ENCODE peak calls at places on chromosomes 12 and 14, in five cellular contexts. U, O, K, A and F are unnamed samples.
A peak's percentile ranks its signal among the peaks of the same experiment; 100 is the strongest.

GRCh38 chr12:128138125-128138524 is 128.8 kb upstream of the TMEM132C start:
- DNase-seq in A (no peak), U (no peak), K (no peak), O (no peak), F (no peak)

GRCh38 chr14:35394326-35394725 is 10.2 kb downstream of the NFKBIA start:
- DNase-seq in U (no peak), O (no peak), A (no peak), K (no peak), F (no peak)

GRCh38 chr14:59313063-59314018 is 124.9 kb downstream of the DAAM1 start:
- DNase-seq in U (no peak), A (no peak), O (no peak), K (no peak), F (no peak)

GRCh38 chr12:89236748-89237428 is 115.4 kb downstream of the DUSP6 start:
- DNase-seq in O (no peak), U (no peak), A (no peak), K (no peak), F (no peak)

GRCh38 chr12:127559349-127560040 is 707.5 kb upstream of the TMEM132C start:
- DNase-seq in A (no peak), K (peak; percentile 31), O (peak; percentile 43), U (peak; percentile 17), F (peak; percentile 17)

GRCh38 chr12:56304276-56304675 is 4.1 kb upstream of the CS start:
- DNase-seq in O (no peak), U (no peak), A (no peak), K (no peak), F (no peak)

GRCh38 chr12:10214877-10215267 is 2.2 kb downstream of the GABARAPL1 start:
- DNase-seq in A (no peak), U (no peak), K (no peak), O (no peak), F (no peak)

GRCh38 chr12:91422811-91423210 is 240.2 kb upstream of the DCN start:
- DNase-seq in O (no peak), A (no peak), U (no peak), K (no peak), F (no peak)

GRCh38 chr12:98127854-98128253 is 387.5 kb upstream of the TMPO start:
- DNase-seq in U (no peak), O (no peak), K (no peak), A (no peak), F (no peak)

GRCh38 chr12:468671-469389 is 9.1 kb downstream of the B4GALNT3 start:
- DNase-seq in O (no peak), A (no peak), U (no peak), K (no peak), F (no peak)

GRCh38 chr12:131121705-131122405 is 168.1 kb downstream of the ADGRD1 start:
- DNase-seq in K (no peak), U (peak; percentile 77), A (no peak), O (no peak), F (peak; percentile 46)

GRCh38 chr14:94388027-94388895 is at the start of gene SERPINA1:
- DNase-seq in A (no peak), U (no peak), K (no peak), O (no peak), F (no peak)

DNA sequence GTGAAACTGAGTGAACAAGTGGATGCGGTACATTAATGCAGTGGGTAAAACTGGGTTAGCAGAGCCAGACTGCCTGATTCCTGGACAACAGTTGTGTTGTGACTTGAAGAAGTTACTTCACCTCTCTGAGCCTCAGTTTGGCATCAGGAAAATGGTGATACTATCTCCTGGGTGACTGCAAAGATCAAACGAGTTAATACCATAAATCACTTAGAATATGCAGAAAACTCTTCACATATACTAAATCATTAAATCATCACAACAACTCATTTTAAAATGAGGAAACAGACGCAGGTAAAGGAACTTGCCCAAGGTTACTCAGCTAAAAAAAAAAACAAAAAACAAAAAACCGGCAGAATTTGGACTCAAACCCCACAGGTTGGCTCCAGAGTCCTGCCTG is 811 bp downstream of the MTERF2 start:
- DNase-seq in U (no peak), A (no peak), K (no peak), O (no peak), F (no peak)
- TF ChIP-seq CTCF in U (no peak), A (no peak), K (no peak), O (no peak), F (no peak)

GRCh38 chr14:105536051-105536450 is 9.7 kb downstream of the TMEM121 start:
- DNase-seq in K (no peak), U (no peak), O (no peak), A (no peak), F (no peak)

GRCh38 chr14:105540811-105541210 is 14.4 kb downstream of the TMEM121 start:
- DNase-seq in A (no peak), O (no peak), K (no peak), U (no peak), F (no peak)

GRCh38 chr14:105536691-105537579 is 10.6 kb downstream of the TMEM121 start:
- DNase-seq in U (no peak), O (no peak), A (no peak), K (no peak), F (no peak)

GRCh38 chr14:105538481-105539049 is 12.2 kb downstream of the TMEM121 start:
- DNase-seq in U (no peak), O (no peak), A (no peak), K (no peak), F (no peak)

GRCh38 chr14:105537580-105538474 is 11.4 kb downstream of the TMEM121 start:
- DNase-seq in A (no peak), U (peak; percentile 74), K (peak; percentile 56), O (peak; percentile 40), F (peak; percentile 55)
- H3K27me3 ChIP-seq in A (peaks cover 13% of the 10 kb centered on the region), U (no peaks in the 10 kb centered on the region), K (peaks cover 5% of the 10 kb centered on the region), O (peaks cover 27% of the 10 kb centered on the region), F (peaks cover 71% of the 10 kb centered on the region)

GRCh38 chr14:26735811-26736210 is 138.0 kb upstream of the NOVA1 start:
- DNase-seq in K (no peak), O (no peak), A (no peak), U (no peak), F (no peak)
- TF ChIP-seq CTCF in K (no peak), O (no peak), A (no peak), U (no peak), F (no peak)

GRCh38 chr12:31514912-31515311 is 76.0 kb downstream of the DENND5B start:
- DNase-seq in O (no peak), A (no peak), U (no peak), K (no peak), F (no peak)
- H3K27me3 ChIP-seq in O (no peaks in the 10 kb centered on the region), A (no peaks in the 10 kb centered on the region), U (no peaks in the 10 kb centered on the region), K (no peaks in the 10 kb centered on the region), F (no peaks in the 10 kb centered on the region)

GRCh38 chr14:21093769-21094681 is 4.4 kb downstream of the ZNF219 start:
- DNase-seq in O (peak; percentile 98), K (no peak), A (no peak), U (no peak), F (peak; percentile 97)
- TF ChIP-seq CTCF in O (peak; percentile 66), K (no peak), A (no peak), U (no peak), F (peak; percentile 50)

GRCh38 chr12:107679346-107679745 is 6.3 kb upstream of the PWP1 start:
- DNase-seq in U (no peak), O (no peak), K (no peak), A (no peak), F (no peak)
- H3K27me3 ChIP-seq in U (no peaks in the 10 kb centered on the region), O (peaks cover 24% of the 10 kb centered on the region), K (peaks cover 3% of the 10 kb centered on the region), A (peaks cover 4% of the 10 kb centered on the region), F (peaks cover 8% of the 10 kb centered on the region)

GRCh38 chr12:28110329-28110728 is 79.9 kb upstream of the CCDC91 start:
- DNase-seq in O (peak; percentile 29), K (no peak), A (no peak), U (no peak), F (no peak)
- TF ChIP-seq CTCF in O (peak; percentile 20), K (no peak), A (no peak), U (no peak), F (no peak)

DNA sequence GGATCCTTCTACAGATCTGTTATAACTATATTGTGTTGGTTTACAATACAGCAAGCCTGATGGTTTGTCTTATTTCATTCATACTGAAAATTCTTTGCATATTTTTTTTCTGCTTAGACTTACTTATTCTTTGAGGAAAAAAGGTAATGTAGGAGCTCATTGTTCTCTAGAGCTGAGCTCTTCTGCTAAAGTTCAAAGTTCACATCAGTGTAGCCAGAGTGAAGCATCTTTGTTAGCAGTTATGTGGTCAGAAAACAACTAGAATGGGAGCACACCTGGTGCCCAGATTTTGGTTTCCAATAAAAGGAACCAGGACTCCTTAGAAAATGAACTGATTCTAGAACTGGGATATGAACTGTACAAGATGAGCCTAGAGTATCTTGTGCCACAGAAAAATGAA is 10.3 kb downstream of the GPX2 start:
- DNase-seq in U (no peak), K (no peak), O (no peak), A (no peak), F (no peak)
- H3K27me3 ChIP-seq in U (no peaks in the 10 kb centered on the region), K (no peaks in the 10 kb centered on the region), O (no peaks in the 10 kb centered on the region), A (no peaks in the 10 kb centered on the region), F (no peaks in the 10 kb centered on the region)

GRCh38 chr12:51848843-51849735 is 571 bp upstream of the FIGNL2 start:
- DNase-seq in A (no peak), K (no peak), U (no peak), O (peak; percentile 89), F (peak; percentile 67)

GRCh38 chr12:51846209-51846779 is 2.2 kb downstream of the FIGNL2 start:
- DNase-seq in A (no peak), O (peak; percentile 56), U (no peak), K (no peak), F (no peak)

GRCh38 chr12:51847830-51848727 is at the start of gene FIGNL2:
- DNase-seq in O (peak; percentile 87), K (no peak), A (no peak), U (no peak), F (peak; percentile 63)

GRCh38 chr12:51845451-51845850 is 3.1 kb downstream of the FIGNL2 start:
- DNase-seq in K (no peak), A (no peak), U (no peak), O (no peak), F (no peak)

DNA sequence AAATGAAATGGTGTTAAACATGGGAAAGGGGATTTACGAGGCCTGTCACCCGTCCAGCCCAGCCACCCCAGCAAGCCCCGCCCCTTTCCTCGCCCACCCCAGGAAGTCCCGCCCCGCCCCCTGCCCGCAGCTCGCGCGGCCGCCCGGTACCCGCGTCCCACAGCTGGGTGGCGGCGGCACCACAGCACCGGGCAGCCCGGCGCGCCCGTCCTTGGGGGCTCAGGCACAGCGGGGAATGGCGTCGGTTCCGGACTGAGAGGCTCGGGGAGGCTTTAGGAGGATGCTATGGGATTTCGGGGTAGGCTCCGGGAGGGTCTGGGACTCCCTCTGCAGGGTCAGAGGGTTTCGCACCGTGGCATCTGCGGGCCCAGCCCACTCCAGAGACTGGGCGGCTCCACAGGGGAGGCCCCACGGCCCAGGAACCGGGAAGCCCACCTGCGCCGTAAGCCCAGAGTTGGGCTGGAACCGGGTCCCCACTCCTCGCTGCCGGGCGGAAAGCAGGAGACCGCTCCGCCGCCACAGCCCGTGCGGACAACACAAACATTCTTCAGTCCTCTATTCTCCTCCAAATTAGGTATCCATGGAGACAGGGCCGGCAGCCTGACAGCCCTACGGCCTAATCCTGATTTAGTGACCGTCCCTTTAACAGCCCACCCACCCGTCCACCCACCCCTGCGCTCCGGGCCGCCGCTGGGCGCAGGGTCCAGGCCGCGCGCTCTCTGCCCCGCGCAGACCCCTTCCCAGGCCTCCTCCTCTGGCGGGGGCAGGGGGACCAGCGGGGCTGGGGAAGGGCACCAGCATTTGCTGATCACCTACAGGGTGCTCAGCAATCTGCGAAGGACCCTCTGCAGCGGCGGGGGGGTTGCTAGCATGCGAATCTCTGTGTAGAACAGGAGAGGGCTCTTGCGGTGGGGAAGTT is 1.3 kb downstream of the FIGNL2 start:
- DNase-seq in U (peak; percentile 60), K (no peak), O (peak; percentile 94), A (no peak), F (peak; percentile 82)
- TF ChIP-seq CTCF in U (no peak), K (no peak), O (no peak), A (no peak), F (no peak)

GRCh38 chr12:34597548-34598351 is 575.5 kb downstream of the ALG10 start:
- DNase-seq in U (no peak), K (no peak), O (no peak), A (peak; percentile 1), F (no peak)
- H3K27me3 ChIP-seq in U (no peaks in the 10 kb centered on the region), K (no peaks in the 10 kb centered on the region), O (no peaks in the 10 kb centered on the region), A (no peaks in the 10 kb centered on the region), F (peaks cover 37% of the 10 kb centered on the region)